ENCODE peak calls at places on chromosomes 2 and 18, in five cellular contexts. H, B, F, T and A are unnamed samples.

GRCh38 chr2:69163109-69163508 is 150.1 kb downstream of the ANTXR1 start:
- DNase-seq in H (no peak), B (no peak), F (peak), T (no peak), A (peak)

GRCh38 chr2:235510305-235510704 is 16.5 kb downstream of the AGAP1 start:
- DNase-seq in H (no peak), B (no peak), F (no peak), T (peak), A (no peak)

GRCh38 chr2:85888020-85888744 is 608 bp downstream of the ST3GAL5 start:
- DNase-seq in H (peak), B (peak), F (peak), T (peak), A (no peak)

GRCh38 chr2:119289093-119289492 is 65.5 kb downstream of the STEAP3 start:
- DNase-seq in H (no peak), B (no peak), F (no peak), T (no peak), A (no peak)

GRCh38 chr2:15941483-15941853 is 1.1 kb downstream of the MYCN start:
- DNase-seq in H (no peak), B (peak), F (no peak), T (peak), A (no peak)

GRCh38 chr2:163556511-163556910 is 179.3 kb downstream of the FIGN start:
- DNase-seq in H (no peak), B (no peak), F (no peak), T (no peak), A (peak)

GRCh38 chr2:11068079-11068741 is 87.1 kb upstream of the SLC66A3 start:
- DNase-seq in H (no peak), B (no peak), F (no peak), T (no peak), A (no peak)

GRCh38 chr2:40332096-40332826 is 119.6 kb downstream of the SLC8A1 start:
- DNase-seq in H (no peak), B (no peak), F (peak), T (peak), A (peak)

GRCh38 chr2:236965021-236965840 is 120.5 kb upstream of the COPS8 start:
- DNase-seq in H (no peak), B (no peak), F (no peak), T (peak), A (no peak)

GRCh38 chr18:9814431-9814830 is 71.3 kb upstream of the TXNDC2 start:
- DNase-seq in H (no peak), B (no peak), F (peak), T (peak), A (peak)

GRCh38 chr2:143452817-143453462 is 323.7 kb downstream of the ARHGAP15 start:
- DNase-seq in H (no peak), B (no peak), F (no peak), T (no peak), A (no peak)

GRCh38 chr2:204529795-204530463 is 15.3 kb upstream of the PARD3B start:
- DNase-seq in H (no peak), B (no peak), F (no peak), T (peak), A (no peak)

GRCh38 chr2:226661789-226662545 is 137.7 kb downstream of the IRS1 start:
- DNase-seq in H (peak), B (peak), F (peak), T (peak), A (peak)

GRCh38 chr18:45547910-45548309 is 67.4 kb upstream of the SLC14A2 start:
- DNase-seq in H (no peak), B (no peak), F (no peak), T (no peak), A (no peak)

GRCh38 chr2:10462178-10463083 is 14.3 kb upstream of the ODC1 start:
- DNase-seq in H (no peak), B (no peak), F (no peak), T (no peak), A (no peak)

GRCh38 chr2:1727101-1727771 is 17.1 kb downstream of the PXDN start:
- DNase-seq in H (peak), B (peak), F (peak), T (no peak), A (no peak)

GRCh38 chr2:98761267-98761781 is 30.4 kb upstream of the MGAT4A start:
- DNase-seq in H (no peak), B (no peak), F (peak), T (peak), A (no peak)

GRCh38 chr2:54772110-54772509 is 48.6 kb downstream of the EML6 start:
- DNase-seq in H (no peak), B (no peak), F (peak), T (no peak), A (peak)

GRCh38 chr2:109148347-109148746 is 19.3 kb downstream of the SH3RF3 start:
- DNase-seq in H (no peak), B (no peak), F (no peak), T (no peak), A (peak)

GRCh38 chr18:11669271-11669947 is 19.7 kb upstream of the GNAL start:
- DNase-seq in H (no peak), B (no peak), F (no peak), T (no peak), A (no peak)

GRCh38 chr2:238636269-238637073 is 209.7 kb downstream of the ASB1 start:
- DNase-seq in H (no peak), B (no peak), F (no peak), T (no peak), A (peak)

GRCh38 chr2:95334916-95335641 is 37.9 kb downstream of the KCNIP3 start:
- DNase-seq in H (no peak), B (no peak), F (no peak), T (no peak), A (peak)

GRCh38 chr18:74715306-74715705 is 117.6 kb downstream of the ZNF407 start:
- DNase-seq in H (no peak), B (no peak), F (no peak), T (peak), A (no peak)

GRCh38 chr18:55106906-55107305 is 147.6 kb upstream of the CCDC68 start:
- DNase-seq in H (no peak), B (no peak), F (no peak), T (no peak), A (no peak)

GRCh38 chr2:5227062-5227699 is 465.0 kb upstream of the SOX11 start:
- DNase-seq in H (no peak), B (no peak), F (no peak), T (no peak), A (no peak)

GRCh38 chr2:151007365-151007764 is 254.3 kb downstream of the RBM43 start:
- DNase-seq in H (peak), B (no peak), F (no peak), T (peak), A (no peak)

GRCh38 chr2:14751581-14751980 is 119.1 kb downstream of the LRATD1 start:
- DNase-seq in H (no peak), B (no peak), F (no peak), T (peak), A (no peak)